ENCODE peak calls at places on chromosomes 13 and 19, in seven cellular contexts. V, J, Q, G, B, Z and M are unnamed samples.

GRCh38 chr13:44921931-44922758 is 67.1 kb downstream of the NUFIP1 start:
- DNase-seq in Z (no peak), B (no peak), Q (peak; percentile 92), V (no peak), G (no peak), J (no peak), M (no peak)

GRCh38 chr13:111962431-111962891 is 104.5 kb upstream of the SOX1 start:
- DNase-seq in J (no peak), Q (no peak), V (no peak), B (no peak), G (no peak), Z (no peak), M (no peak)

GRCh38 chr13:27338816-27339215 is 68.2 kb downstream of the RASL11A start:
- DNase-seq in Q (no peak), Z (peak; percentile 87), B (no peak), G (no peak), J (peak; percentile 81), V (no peak), M (no peak)

GRCh38 chr19:30223866-30224688 is 148.1 kb upstream of the ZNF536 start:
- DNase-seq in J (no peak), Z (no peak), V (no peak), B (no peak), G (no peak), Q (no peak), M (no peak)

GRCh38 chr13:89796196-89796595 is 1551.3 kb upstream of the MIR17HG start:
- DNase-seq in B (no peak), Q (no peak), Z (no peak), G (no peak), J (no peak), V (no peak), M (no peak)

GRCh38 chr19:33348301-33349010 is 25.1 kb upstream of the CEBPG start:
- DNase-seq in B (peak; percentile 72), J (peak; percentile 23), Q (no peak), V (no peak), G (no peak), Z (no peak), M (no peak)

GRCh38 chr13:113446488-113446854 is 6.8 kb downstream of the ADPRHL1 start:
- DNase-seq in Q (no peak), G (no peak), J (no peak), Z (no peak), B (no peak), V (no peak), M (no peak)

GRCh38 chr19:18251587-18252369 is 22.5 kb downstream of the IQCN start:
- DNase-seq in Q (peak; percentile 96), V (peak; percentile 71), J (peak; percentile 95), G (no peak), Z (peak; percentile 90), B (peak; percentile 73), M (peak; percentile 69)

GRCh38 chr19:55720214-55720746 is 17.9 kb downstream of the NLRP9 start:
- DNase-seq in J (no peak), V (no peak), Q (no peak), Z (no peak), B (no peak), G (no peak), M (no peak)

GRCh38 chr13:46101488-46102289 is 3.1 kb downstream of the CPB2 start:
- DNase-seq in V (no peak), Q (no peak), J (no peak), Z (no peak), B (no peak), G (no peak), M (no peak)

GRCh38 chr19:780935-781334 is 16.3 kb upstream of the PTBP1 start:
- DNase-seq in V (no peak), G (no peak), Q (no peak), B (no peak), Z (no peak), J (no peak), M (no peak)

GRCh38 chr13:69946443-69946955 is 161.1 kb upstream of the ATXN8OS start:
- DNase-seq in B (no peak), Z (peak; percentile 5), G (no peak), J (no peak), V (no peak), Q (no peak), M (no peak)

GRCh38 chr19:35545855-35546381 is 492 bp downstream of the TMEM147 start:
- DNase-seq in G (peak; percentile 91), V (peak; percentile 31), Z (peak; percentile 63), B (peak; percentile 70), J (no peak), Q (no peak), M (peak; percentile 57)

GRCh38 chr13:47289578-47289977 is 392.7 kb upstream of the HTR2A start:
- DNase-seq in Q (no peak), B (no peak), V (no peak), G (no peak), Z (no peak), J (no peak), M (no peak)

GRCh38 chr19:7301525-7301924 is 7.3 kb upstream of the INSR start:
- DNase-seq in Q (no peak), B (no peak), Z (no peak), V (no peak), G (no peak), J (no peak), M (no peak)

GRCh38 chr19:30525383-30525782 is 153.2 kb downstream of the ZNF536 start:
- DNase-seq in V (no peak), B (no peak), G (no peak), Q (no peak), Z (no peak), J (peak; percentile 18), M (no peak)

GRCh38 chr13:106911602-106912001 is 343.7 kb upstream of the ARGLU1 start:
- DNase-seq in Z (no peak), Q (no peak), G (no peak), V (no peak), B (no peak), J (no peak), M (no peak)

GRCh38 chr19:10269333-10270179 is 1.4 kb upstream of the ICAM1 start:
- DNase-seq in J (peak; percentile 96), B (peak; percentile 88), G (peak; percentile 99), V (peak; percentile 89), Q (peak; percentile 94), Z (peak; percentile 89), M (peak; percentile 93)

GRCh38 chr19:41431426-41432386 is 4.5 kb upstream of the B3GNT8 start:
- DNase-seq in J (peak; percentile 73), V (peak; percentile 71), B (peak; percentile 81), Z (peak; percentile 51), Q (no peak), G (no peak), M (peak; percentile 57)

GRCh38 chr13:24138911-24139310 is 21.6 kb upstream of the SPATA13 start:
- DNase-seq in V (no peak), Q (no peak), J (no peak), B (no peak), G (no peak), Z (no peak), M (no peak)

GRCh38 chr13:24142453-24142852 is 18.1 kb upstream of the SPATA13 start:
- DNase-seq in Z (no peak), G (no peak), J (no peak), B (no peak), Q (no peak), V (no peak), M (no peak)

GRCh38 chr13:24145231-24145630 is 15.3 kb upstream of the SPATA13 start:
- DNase-seq in Z (no peak), J (no peak), G (no peak), B (no peak), V (no peak), Q (no peak), M (no peak)

GRCh38 chr13:24142886-24143285 is 17.6 kb upstream of the SPATA13 start:
- DNase-seq in Q (no peak), J (no peak), Z (no peak), V (no peak), B (no peak), G (no peak), M (no peak)

DNA sequence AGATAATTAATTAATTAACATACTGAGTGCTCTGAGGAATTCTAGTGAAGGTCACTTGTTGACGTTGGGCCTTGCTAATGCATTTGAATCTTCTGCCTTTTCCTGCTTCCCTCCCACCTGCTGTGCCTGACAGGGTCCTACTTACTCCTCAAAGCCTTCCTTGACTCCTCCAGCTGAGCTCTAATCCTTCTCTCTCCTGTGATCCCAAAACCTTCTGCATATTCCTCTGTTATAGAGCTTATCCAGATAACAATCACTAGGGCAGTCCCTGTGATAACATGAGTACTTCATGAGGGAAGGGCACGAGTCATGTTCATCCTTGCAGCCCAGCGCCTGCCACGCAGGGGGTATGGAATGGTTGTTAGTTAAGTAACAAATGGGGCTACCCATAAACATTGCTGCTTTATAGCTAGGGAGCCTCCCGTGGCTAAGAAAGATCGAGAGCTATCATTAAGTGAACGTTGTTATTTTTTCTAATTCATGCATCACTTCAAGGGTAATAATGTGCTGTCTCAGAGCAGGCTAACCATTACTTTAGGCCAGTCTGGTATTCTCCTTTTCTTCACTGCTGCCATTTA is 19.1 kb upstream of the SPATA13 start:
- DNase-seq in Z (no peak), B (no peak), V (no peak), G (no peak), J (peak; percentile 85), Q (no peak), M (no peak)
- H3K27ac ChIP-seq in Z (no peak overlapping the region), B (no peak overlapping the region), V (no peak overlapping the region), G (no peak overlapping the region), J (no peak overlapping the region), Q (no peak overlapping the region), M (no peak overlapping the region)

DNA sequence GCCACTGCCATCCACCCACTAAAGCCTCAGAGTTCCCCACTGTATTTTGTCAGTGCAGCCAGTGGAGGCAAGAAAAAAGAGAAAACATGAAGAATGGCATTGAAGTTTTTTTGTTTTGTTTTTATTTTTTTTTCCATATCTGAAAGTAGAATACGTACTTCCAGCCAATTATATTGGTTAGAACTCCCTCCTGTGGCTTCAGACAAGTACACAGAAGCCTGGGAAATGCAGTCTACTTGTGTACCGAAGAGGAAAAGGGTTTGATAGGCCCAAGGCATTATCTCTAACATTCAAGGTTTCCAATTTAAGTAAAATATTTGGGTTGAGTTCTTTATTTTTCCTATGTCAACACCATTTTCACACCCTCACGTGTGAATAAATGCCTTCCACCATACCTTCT is 696.2 kb upstream of the GPC6 start:
- DNase-seq in Z (no peak), B (no peak), Q (no peak), V (no peak), J (no peak), G (no peak), M (no peak)
- TF ChIP-seq CTCF in Z (no peak), B (no peak), Q (no peak), V (no peak), J (peak; percentile 29), G (no peak), M (no peak)

GRCh38 chr13:108342369-108343289 is 73.1 kb downstream of the TNFSF13B start:
- DNase-seq in Q (no peak), G (no peak), J (no peak), V (no peak), B (no peak), Z (peak; percentile 65), M (no peak)

GRCh38 chr13:108346376-108346775 is 76.9 kb downstream of the TNFSF13B start:
- DNase-seq in G (no peak), B (no peak), V (no peak), Q (no peak), Z (peak; percentile 6), J (peak; percentile 63), M (no peak)

GRCh38 chr13:108349269-108349668 is 79.8 kb downstream of the TNFSF13B start:
- DNase-seq in Q (no peak), G (no peak), Z (no peak), V (no peak), B (no peak), J (no peak), M (no peak)

GRCh38 chr13:108345016-108345415 is 75.5 kb downstream of the TNFSF13B start:
- DNase-seq in V (no peak), G (no peak), J (peak; percentile 67), B (no peak), Z (peak; percentile 29), Q (no peak), M (no peak)
- H3K27ac ChIP-seq in V (no peak overlapping the region), G (no peak overlapping the region), J (no peak overlapping the region), B (no peak overlapping the region), Z (no peak overlapping the region), Q (no peak overlapping the region), M (no peak overlapping the region)

GRCh38 chr19:45057444-45057843 is 18.6 kb downstream of the CLASRP start:
- DNase-seq in B (no peak), Z (no peak), J (no peak), Q (no peak), G (peak; percentile 53), V (no peak), M (no peak)
- TF ChIP-seq CTCF in B (no peak), Z (no peak), J (no peak), Q (no peak), G (no peak), V (no peak), M (no peak)